ENCODE peak calls at places on chromosomes 6 and 20, in seven cellular contexts. Q, O, U, N, D, V and Y are unnamed samples.
A peak's percentile ranks its signal among the peaks of the same experiment; 100 is the strongest.

GRCh38 chr6:151032034-151032433 is 166.5 kb downstream of the MTHFD1L start:
- DNase-seq in U (peak; percentile 22), D (no peak), V (no peak), N (no peak), O (no peak), Q (no peak), Y (no peak)

GRCh38 chr6:83055366-83055964 is 10.2 kb downstream of the UBE3D start:
- DNase-seq in U (no peak), V (no peak), D (peak; percentile 52), N (peak; percentile 31), O (peak; percentile 44), Q (peak; percentile 38), Y (peak; percentile 66)

GRCh38 chr20:23588434-23589403 is 17.0 kb downstream of the CST9 start:
- DNase-seq in U (no peak), D (no peak), O (no peak), V (no peak), Q (no peak), N (no peak), Y (no peak)

GRCh38 chr6:156378853-156379252 is 398.3 kb upstream of the ARID1B start:
- DNase-seq in O (no peak), Q (peak; percentile 34), D (no peak), U (no peak), N (no peak), V (no peak), Y (no peak)

GRCh38 chr20:4157516-4157915 is 142.2 kb upstream of the RNF24 start:
- DNase-seq in V (no peak), U (peak; percentile 29), D (no peak), N (no peak), O (no peak), Q (no peak), Y (no peak)

GRCh38 chr6:11076540-11076939 is 17.1 kb upstream of the SMIM13 start:
- DNase-seq in N (no peak), D (no peak), V (no peak), Q (no peak), U (no peak), O (no peak), Y (no peak)

GRCh38 chr6:14147891-14148290 is 30.3 kb downstream of the CD83 start:
- DNase-seq in N (no peak), U (no peak), Q (no peak), V (no peak), O (no peak), D (no peak), Y (peak; percentile 73)

GRCh38 chr6:132728616-132729015 is 14.8 kb upstream of the VNN1 start:
- DNase-seq in N (peak; percentile 28), D (no peak), Q (no peak), O (no peak), V (no peak), U (no peak), Y (no peak)

GRCh38 chr20:32488066-32488838 is 96.9 kb downstream of the NOL4L start:
- DNase-seq in U (no peak), D (no peak), Q (no peak), O (no peak), V (no peak), N (no peak), Y (no peak)

GRCh38 chr20:21102691-21103311 is 3.4 kb downstream of the LINC00237 start:
- DNase-seq in O (peak; percentile 49), Q (peak; percentile 60), U (peak; percentile 84), D (peak; percentile 64), N (no peak), V (peak; percentile 65), Y (peak; percentile 70)

GRCh38 chr6:139891471-139891870 is 517.0 kb upstream of the CITED2 start:
- DNase-seq in O (no peak), U (no peak), V (no peak), Q (no peak), D (no peak), N (no peak), Y (no peak)

GRCh38 chr6:151060096-151060741 is 179.5 kb upstream of the AKAP12 start:
- DNase-seq in N (peak; percentile 91), O (no peak), Q (no peak), D (no peak), V (no peak), U (no peak), Y (peak; percentile 74)

GRCh38 chr6:89708316-89708715 is 69.8 kb upstream of the LYRM2 start:
- DNase-seq in V (no peak), N (peak; percentile 39), Q (no peak), D (peak; percentile 29), U (no peak), O (no peak), Y (no peak)

GRCh38 chr20:20755674-20756319 is 43.4 kb upstream of the RALGAPA2 start:
- DNase-seq in Q (no peak), O (no peak), D (no peak), N (peak; percentile 41), V (no peak), U (no peak), Y (no peak)

GRCh38 chr6:156735751-156736150 is 41.4 kb upstream of the ARID1B start:
- DNase-seq in D (no peak), Q (no peak), U (no peak), O (no peak), N (no peak), V (no peak), Y (no peak)

DNA sequence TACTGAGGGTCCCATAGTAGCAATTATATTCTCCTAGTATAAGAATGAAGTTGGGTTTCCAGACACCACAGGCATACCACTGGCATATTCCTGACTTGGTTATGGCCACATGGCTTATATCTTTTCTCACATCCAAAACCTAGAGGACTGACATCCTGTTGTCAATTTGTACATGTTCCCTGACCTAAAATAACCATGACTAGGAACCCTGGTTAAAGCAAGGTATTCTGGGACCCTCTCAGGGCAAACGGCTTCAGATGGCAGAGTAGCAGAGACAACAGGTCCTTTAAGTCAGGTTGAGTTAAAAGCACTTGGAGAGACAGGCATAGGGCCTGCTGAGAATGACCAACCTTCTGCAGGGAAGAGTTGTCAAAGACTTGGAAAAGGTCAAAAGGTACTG is 12.6 kb downstream of the MAP3K5 start:
- DNase-seq in D (no peak), V (no peak), U (no peak), N (no peak), O (no peak), Q (no peak), Y (no peak)
- H3K9me3 ChIP-seq in D (no peaks in the 10 kb centered on the region), V (no peaks in the 10 kb centered on the region), U (no peaks in the 10 kb centered on the region), N (no peaks in the 10 kb centered on the region), O (no peaks in the 10 kb centered on the region), Q (no peaks in the 10 kb centered on the region), Y (no peaks in the 10 kb centered on the region)

DNA sequence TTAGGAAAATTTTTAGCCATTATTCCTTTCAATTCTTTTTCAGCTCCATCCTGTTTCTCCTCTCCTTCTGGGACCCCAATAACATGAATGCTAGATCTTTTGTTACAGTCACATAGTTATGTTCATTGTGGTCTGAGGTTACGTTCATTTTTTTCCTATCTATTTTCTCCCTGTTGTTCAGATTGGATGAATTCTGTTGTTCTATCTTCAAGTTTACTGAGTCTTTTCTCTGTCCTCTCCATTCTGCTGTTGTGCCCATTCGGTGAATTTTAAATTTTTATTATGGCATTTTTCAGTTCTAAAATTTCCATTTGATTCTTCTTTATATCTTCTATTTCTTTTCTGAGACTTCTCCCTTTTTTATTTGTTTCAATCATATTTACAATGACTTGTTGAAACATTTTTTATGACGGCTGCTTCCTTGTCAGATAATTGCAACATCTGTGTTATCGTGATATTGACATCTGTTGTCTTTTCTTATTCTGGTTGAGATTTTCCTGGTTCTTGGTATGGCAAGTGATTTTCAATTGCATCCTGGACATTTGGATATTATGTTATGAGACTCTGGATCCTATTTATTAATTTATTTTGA is 12.6 kb upstream of the DDR1 start:
- DNase-seq in O (no peak), D (no peak), U (no peak), V (no peak), Q (no peak), N (no peak), Y (no peak)
- H3K9me3 ChIP-seq in O (no peaks in the 10 kb centered on the region), D (peaks cover 4% of the 10 kb centered on the region), U (peaks cover 47% of the 10 kb centered on the region), V (no peaks in the 10 kb centered on the region), Q (peaks cover 8% of the 10 kb centered on the region), N (peaks cover 16% of the 10 kb centered on the region), Y (no peaks in the 10 kb centered on the region)

GRCh38 chr6:157911278-157911677 is 70.4 kb upstream of the SYNJ2 start:
- DNase-seq in O (no peak), Q (no peak), U (no peak), N (no peak), D (no peak), V (no peak), Y (no peak)

GRCh38 chr6:157909282-157909664 is 72.4 kb upstream of the SYNJ2 start:
- DNase-seq in U (no peak), N (no peak), Q (no peak), V (no peak), O (no peak), D (no peak), Y (no peak)

GRCh38 chr6:157906537-157907061 is 75.1 kb upstream of the SYNJ2 start:
- DNase-seq in U (no peak), N (no peak), D (no peak), Q (no peak), O (no peak), V (no peak), Y (no peak)

GRCh38 chr6:157907651-157908050 is 74.0 kb upstream of the SYNJ2 start:
- DNase-seq in Q (no peak), O (no peak), V (no peak), D (no peak), N (no peak), U (no peak), Y (no peak)

DNA sequence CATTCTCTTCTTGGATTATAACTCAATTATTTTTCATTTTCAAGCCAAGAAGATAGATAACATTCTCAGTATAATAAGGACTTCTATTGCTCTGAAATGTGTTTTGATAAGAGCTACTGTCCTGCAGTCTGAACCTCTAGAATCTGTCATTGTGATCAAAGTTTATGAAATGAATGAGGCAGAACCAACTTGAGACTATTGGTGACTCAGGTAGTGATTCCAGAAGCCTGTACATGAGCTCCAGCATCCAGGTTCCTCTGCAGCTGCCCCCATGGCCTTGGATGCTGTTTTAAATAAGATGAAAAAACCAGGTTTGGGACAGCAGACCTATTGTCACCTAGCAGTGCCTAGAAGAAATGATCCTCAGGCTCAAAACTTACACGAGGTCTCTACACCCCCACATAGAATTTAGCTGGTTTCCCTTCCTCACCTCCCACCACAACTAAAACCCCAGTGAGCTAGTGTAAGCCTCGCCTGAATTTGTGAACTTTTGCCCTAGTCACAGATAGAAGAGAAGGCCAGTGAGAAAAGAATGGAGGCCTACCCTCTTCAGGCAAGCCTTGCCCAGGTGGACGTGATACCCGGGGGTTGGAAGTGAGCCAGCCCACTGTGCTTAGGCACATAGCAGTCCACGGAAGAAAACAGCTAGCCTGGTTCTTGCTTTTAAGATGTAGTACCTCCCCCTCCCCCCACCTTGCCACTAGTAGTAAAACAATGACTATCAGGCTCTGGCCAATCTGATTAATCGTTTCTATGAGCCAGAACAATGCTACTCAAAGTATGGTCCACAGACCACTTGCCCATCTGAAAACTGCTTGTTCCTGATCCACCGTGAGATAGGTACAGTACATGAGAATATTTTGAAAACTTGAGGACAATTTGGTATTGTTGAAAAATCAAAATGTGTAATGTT is 73.0 kb upstream of the SYNJ2 start:
- DNase-seq in V (no peak), U (no peak), O (no peak), D (peak; percentile 41), N (no peak), Q (no peak), Y (no peak)
- H3K9me3 ChIP-seq in V (no peaks in the 10 kb centered on the region), U (no peaks in the 10 kb centered on the region), O (no peaks in the 10 kb centered on the region), D (no peaks in the 10 kb centered on the region), N (no peaks in the 10 kb centered on the region), Q (no peaks in the 10 kb centered on the region), Y (no peaks in the 10 kb centered on the region)

DNA sequence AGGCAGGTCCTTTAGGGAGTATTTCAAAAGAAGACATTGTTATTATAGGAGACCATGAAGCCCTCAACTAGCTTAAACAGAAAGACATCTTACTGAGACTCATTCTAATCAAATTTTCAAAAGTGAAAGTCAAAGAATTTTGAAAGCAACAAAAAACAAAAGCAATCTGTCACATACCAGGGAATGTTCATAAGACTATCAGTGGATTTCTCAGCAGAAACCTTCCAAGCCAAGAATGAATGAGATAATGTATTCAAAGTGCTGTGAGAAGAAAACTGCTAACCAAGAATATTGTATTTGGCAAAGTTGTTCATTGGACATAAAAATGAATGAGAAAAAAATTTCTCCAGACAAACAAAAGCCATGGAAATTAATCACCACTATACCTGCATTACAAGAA is 48.2 kb upstream of the FUT9 start:
- DNase-seq in O (no peak), Q (no peak), V (no peak), D (no peak), N (no peak), U (no peak), Y (no peak)
- H3K9me3 ChIP-seq in O (no peaks in the 10 kb centered on the region), Q (peaks cover 3% of the 10 kb centered on the region), V (no peaks in the 10 kb centered on the region), D (no peaks in the 10 kb centered on the region), N (peaks cover 5% of the 10 kb centered on the region), U (peaks cover 38% of the 10 kb centered on the region), Y (no peaks in the 10 kb centered on the region)